ENCODE peak calls at places on chromosomes 4 and X, in nine cellular contexts. B, Q, C, H, P, Y, V, O and W are unnamed samples.

GRCh38 chr4:73776363-73776762 is 36.0 kb downstream of the CXCL8 start:
- DNase-seq in V (no peak), P (no peak), H (no peak), O (no peak), Q (no peak), Y (peak), B (peak), C (peak), W (no peak)

GRCh38 chrX:149145845-149146285 is 359.2 kb downstream of the IDS start:
- DNase-seq in Y (no peak), V (no peak), Q (no peak), B (no peak), H (no peak), C (no peak), P (no peak), O (no peak), W (no peak)

GRCh38 chr4:185113340-185113739 is 29.7 kb upstream of the SLC25A4 start:
- DNase-seq in O (no peak), Y (no peak), P (no peak), Q (no peak), C (no peak), B (peak), V (no peak), H (no peak), W (no peak)

GRCh38 chr4:153887217-153887616 is 98.3 kb upstream of the SFRP2 start:
- DNase-seq in H (no peak), C (no peak), V (no peak), P (no peak), O (no peak), Q (no peak), Y (no peak), B (no peak), W (no peak)

GRCh38 chr4:105751718-105752299 is 43.2 kb downstream of the GSTCD start:
- DNase-seq in C (no peak), B (no peak), Q (no peak), H (no peak), V (no peak), Y (no peak), P (no peak), O (no peak), W (no peak)

GRCh38 chr4:54657556-54658313 is at the start of gene KIT:
- DNase-seq in P (no peak), Q (no peak), Y (peak), B (peak), H (peak), C (peak), V (no peak), O (no peak), W (peak)

GRCh38 chrX:21132686-21133393 is 241.4 kb upstream of the CNKSR2 start:
- DNase-seq in H (no peak), C (no peak), V (no peak), Y (no peak), P (no peak), Q (no peak), B (no peak), O (no peak), W (no peak)

GRCh38 chr4:98394134-98394533 is 132.9 kb downstream of the RAP1GDS1 start:
- DNase-seq in Q (no peak), O (no peak), Y (no peak), V (no peak), P (no peak), C (no peak), H (no peak), B (no peak), W (no peak)

GRCh38 chr4:11566440-11567022 is 137.8 kb upstream of the HS3ST1 start:
- DNase-seq in O (no peak), Y (no peak), C (no peak), P (no peak), B (peak), H (no peak), V (no peak), Q (no peak), W (no peak)

GRCh38 chr4:25703731-25704388 is 48.2 kb downstream of the SLC34A2 start:
- DNase-seq in C (no peak), O (no peak), Q (no peak), V (no peak), P (no peak), Y (no peak), H (no peak), B (no peak), W (no peak)

GRCh38 chr4:88107406-88108107 is 50.9 kb downstream of the ABCG2 start:
- DNase-seq in Q (no peak), C (no peak), H (no peak), V (no peak), Y (no peak), O (no peak), B (peak), P (no peak), W (no peak)

GRCh38 chr4:109745830-109746229 is 16.0 kb upstream of the PLA2G12A start:
- DNase-seq in V (no peak), H (no peak), Y (no peak), C (no peak), B (no peak), P (no peak), O (no peak), Q (no peak), W (no peak)

GRCh38 chr4:83780334-83780733 is 244.4 kb downstream of the GPAT3 start:
- DNase-seq in H (no peak), B (no peak), V (no peak), C (no peak), P (no peak), Q (no peak), O (no peak), Y (no peak), W (peak)

GRCh38 chrX:137354851-137355250 is 211.1 kb upstream of the ZIC3 start:
- DNase-seq in B (no peak), H (no peak), Y (no peak), P (no peak), Q (no peak), V (no peak), O (no peak), C (no peak), W (no peak)

GRCh38 chr4:69096111-69096656 is at the start of gene UGT2B7:
- DNase-seq in B (no peak), Q (no peak), Y (peak), C (no peak), V (no peak), P (no peak), O (no peak), H (no peak), W (peak)

GRCh38 chr4:147831452-147832192 is 99.7 kb downstream of the ARHGAP10 start:
- DNase-seq in C (no peak), O (no peak), B (peak), H (peak), Y (no peak), P (no peak), V (no peak), Q (no peak), W (peak)

GRCh38 chr4:149173241-149174013 is 642.2 kb downstream of the IQCM start:
- DNase-seq in Q (no peak), C (no peak), V (no peak), P (no peak), Y (no peak), B (no peak), O (no peak), H (no peak), W (no peak)